ENCODE peak calls at places on chromosomes 1 and 21, in four cellular contexts. S, J, N and E are unnamed samples. For H3K27me3, the result is how much of the 10 kb centered on the place peaks cover.

GRCh38 chr21:46172863-46173528 is 11.3 kb downstream of the SPATC1L start:
- DNase-seq in S (no peak), N (no peak), J (no peak), E (no peak)

GRCh38 chr1:66505671-66506392 is 28.1 kb upstream of the SGIP1 start:
- DNase-seq in N (no peak), S (no peak), J (peak), E (no peak)

GRCh38 chr1:222457084-222457483 is 90.8 kb downstream of the HHIPL2 start:
- DNase-seq in J (no peak), S (no peak), N (no peak), E (no peak)

GRCh38 chr1:244599937-244600350 is 53.0 kb upstream of the DESI2 start:
- DNase-seq in S (peak), J (peak), N (no peak), E (peak)

GRCh38 chr1:16163882-16164820 is 8.3 kb upstream of the EPHA2 start:
- DNase-seq in S (no peak), N (no peak), J (peak), E (no peak)

GRCh38 chr1:54716299-54717047 is 812 bp downstream of the TTC4 start:
- DNase-seq in S (no peak), N (no peak), J (no peak), E (no peak)

GRCh38 chr1:109521465-109521951 is 12.0 kb upstream of the AMIGO1 start:
- DNase-seq in J (no peak), S (no peak), N (no peak), E (no peak)

GRCh38 chr1:27572679-27573426 is 31.1 kb downstream of the AHDC1 start:
- DNase-seq in N (peak), S (no peak), J (no peak), E (peak)

GRCh38 chr1:243251544-243251943 is 3.5 kb downstream of the CEP170 start:
- DNase-seq in N (no peak), J (no peak), S (no peak), E (no peak)

GRCh38 chr1:47627016-47627415 is 189.2 kb downstream of the FOXD2 start:
- DNase-seq in J (no peak), S (no peak), N (no peak), E (no peak)

GRCh38 chr1:53956308-53957168 is 10.4 kb downstream of the LRRC42 start:
- DNase-seq in J (no peak), N (no peak), S (no peak), E (no peak)

GRCh38 chr1:59699227-59699847 is 115.4 kb upstream of the HOOK1 start:
- DNase-seq in J (no peak), S (peak), N (no peak), E (no peak)

GRCh38 chr1:119655160-119655559 is 7.1 kb upstream of the ZNF697 start:
- DNase-seq in N (no peak), J (no peak), S (no peak), E (no peak)
- H3K27me3 ChIP-seq in N (under half), J (under half), S (under half), E (under half)

GRCh38 chr1:22600071-22600816 is 36.2 kb upstream of the C1QA start:
- DNase-seq in N (no peak), J (no peak), S (no peak), E (no peak)

GRCh38 chr1:22597996-22598395 is 34.7 kb downstream of the EPHA8 start:
- DNase-seq in J (no peak), S (no peak), N (no peak), E (no peak)

GRCh38 chr1:22597301-22597965 is 34.1 kb downstream of the EPHA8 start:
- DNase-seq in N (no peak), J (no peak), S (no peak), E (no peak)

GRCh38 chr1:22600817-22601605 is 35.4 kb upstream of the C1QA start:
- DNase-seq in N (no peak), J (no peak), S (no peak), E (no peak)

GRCh38 chr1:22598736-22599135 is 35.4 kb downstream of the EPHA8 start:
- DNase-seq in N (no peak), S (no peak), J (no peak), E (no peak)
- H3K27me3 ChIP-seq in N (under half), S (under half), J (under half), E (under half)

DNA sequence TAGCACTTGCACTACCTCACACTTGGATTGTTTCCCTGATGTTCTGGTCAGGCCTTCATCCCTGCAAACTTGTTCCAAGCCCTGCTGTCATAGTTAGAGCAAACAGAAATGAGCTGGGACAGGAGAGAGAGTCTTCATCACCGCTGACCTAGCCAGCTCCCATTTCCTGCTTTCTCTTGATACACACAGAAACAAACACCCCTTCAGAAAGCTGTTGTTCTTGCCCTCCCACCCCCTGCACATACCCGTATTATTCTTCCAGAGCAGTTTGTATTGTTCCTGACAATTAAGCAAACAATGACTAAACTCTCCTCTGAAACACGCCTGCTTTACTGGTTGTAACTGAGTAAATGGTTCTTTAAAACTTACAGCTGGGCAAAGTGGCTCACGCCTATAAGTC is 2.9 kb upstream of the SYT2 start:
- DNase-seq in N (no peak), J (no peak), S (no peak), E (no peak)
- H3K27me3 ChIP-seq in N (under half), J (half or more), S (under half), E (under half)

DNA sequence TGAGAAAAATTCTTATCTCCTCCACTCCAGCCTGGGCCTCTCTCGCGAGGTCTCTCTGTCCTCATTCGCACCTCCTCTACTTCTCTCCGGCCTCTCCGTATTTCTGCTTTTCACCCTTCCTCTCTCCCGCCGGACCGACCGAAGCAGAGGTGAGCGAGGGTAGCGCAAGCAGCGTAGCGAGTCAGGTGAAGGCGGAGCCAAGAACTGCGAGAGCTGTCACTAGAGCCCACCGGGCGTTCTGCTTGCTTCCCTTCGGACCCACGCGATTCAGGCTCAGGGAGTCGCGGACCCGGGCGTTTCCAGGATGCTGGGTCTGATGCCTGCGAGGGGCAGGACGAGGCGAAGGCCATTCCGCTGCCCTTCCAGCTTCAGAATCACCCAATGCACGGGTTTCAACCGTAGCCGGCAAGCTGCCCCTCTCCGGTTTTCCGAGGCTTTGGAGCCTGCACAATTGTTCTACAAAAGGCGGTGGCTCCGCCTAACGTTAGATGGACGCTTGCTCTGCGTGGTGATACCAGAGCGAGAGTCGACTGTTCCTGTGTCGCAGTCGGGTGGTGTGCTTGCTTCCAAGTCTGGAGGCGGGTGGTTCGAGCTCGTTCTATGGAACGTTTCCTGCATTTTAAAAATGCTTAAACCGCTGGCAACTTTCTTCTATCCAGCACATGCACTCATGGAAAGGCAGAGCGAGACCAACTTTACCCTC is 310.2 kb downstream of the FAM72C start:
- DNase-seq in J (no peak), N (no peak), S (no peak), E (no peak)
- H3K27me3 ChIP-seq in J (under half), N (half or more), S (under half), E (under half)

DNA sequence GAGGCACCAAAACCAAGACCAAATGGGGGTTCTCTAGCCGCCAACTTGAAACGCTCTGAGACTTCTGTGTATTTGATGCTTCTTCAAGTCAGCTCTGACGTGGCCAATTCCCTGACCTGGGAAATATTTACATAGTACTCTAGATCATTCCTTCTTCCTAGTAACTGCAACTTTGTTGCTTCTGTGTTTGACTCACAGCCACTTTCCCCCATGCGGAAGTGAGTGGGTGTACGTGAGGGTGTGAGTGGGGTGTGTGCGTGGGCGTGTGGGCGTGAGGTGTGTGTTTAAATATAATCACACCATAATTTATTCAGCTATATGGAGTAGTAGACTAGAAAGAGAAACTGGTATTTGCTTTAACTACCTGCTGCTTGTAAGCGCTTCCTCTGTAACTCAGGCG is 111.0 kb downstream of the TAS1R2 start:
- DNase-seq in N (no peak), J (no peak), S (no peak), E (no peak)
- H3K27me3 ChIP-seq in N (under half), J (under half), S (under half), E (under half)

GRCh38 chr1:154301582-154301981 is 19.3 kb upstream of the AQP10 start:
- DNase-seq in N (no peak), J (no peak), S (no peak), E (no peak)
- H3K27me3 ChIP-seq in N (under half), J (under half), S (under half), E (under half)

GRCh38 chr1:236465231-236465958 is 58.4 kb upstream of the LGALS8 start:
- DNase-seq in N (no peak), S (peak), J (no peak), E (no peak)
- H3K27me3 ChIP-seq in N (under half), S (under half), J (under half), E (under half)

DNA sequence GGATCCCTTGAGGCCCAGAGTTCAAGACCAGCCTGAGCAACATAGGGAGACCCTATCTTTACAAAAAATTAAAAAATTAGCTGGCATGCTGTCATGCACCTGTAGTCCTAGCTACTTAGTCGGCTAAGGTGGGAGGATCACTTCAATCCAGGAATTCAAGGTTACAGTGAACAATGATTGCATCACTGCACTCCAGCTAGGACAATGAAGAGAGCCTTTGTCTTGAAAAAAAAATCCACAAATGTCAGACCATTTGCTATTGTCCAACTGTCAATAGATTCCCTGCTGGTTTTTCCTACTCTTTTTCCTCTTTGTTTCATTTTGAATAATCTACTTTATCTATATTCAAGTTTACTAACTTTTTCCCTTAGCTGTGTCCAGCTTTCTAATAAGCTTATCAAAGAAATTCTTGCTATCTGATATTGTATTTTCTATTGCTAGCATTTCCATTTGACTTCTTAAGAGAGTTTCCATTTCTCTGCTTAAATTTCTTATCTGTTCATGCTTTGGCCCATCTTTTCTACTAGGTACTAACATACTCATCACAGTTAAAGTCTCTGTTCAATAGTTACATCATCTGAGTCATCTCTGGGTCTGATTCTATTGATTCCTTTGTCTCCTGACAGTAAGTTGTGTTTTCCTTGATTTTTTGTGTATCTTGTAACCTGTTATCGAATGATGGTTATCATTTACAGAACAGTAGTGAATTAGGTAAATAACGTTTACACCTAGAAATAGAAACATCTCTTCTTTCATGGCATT is 14.8 kb downstream of the MT1HL1 start:
- DNase-seq in J (no peak), N (no peak), S (no peak), E (no peak)
- H3K27me3 ChIP-seq in J (under half), N (under half), S (under half), E (under half)

DNA sequence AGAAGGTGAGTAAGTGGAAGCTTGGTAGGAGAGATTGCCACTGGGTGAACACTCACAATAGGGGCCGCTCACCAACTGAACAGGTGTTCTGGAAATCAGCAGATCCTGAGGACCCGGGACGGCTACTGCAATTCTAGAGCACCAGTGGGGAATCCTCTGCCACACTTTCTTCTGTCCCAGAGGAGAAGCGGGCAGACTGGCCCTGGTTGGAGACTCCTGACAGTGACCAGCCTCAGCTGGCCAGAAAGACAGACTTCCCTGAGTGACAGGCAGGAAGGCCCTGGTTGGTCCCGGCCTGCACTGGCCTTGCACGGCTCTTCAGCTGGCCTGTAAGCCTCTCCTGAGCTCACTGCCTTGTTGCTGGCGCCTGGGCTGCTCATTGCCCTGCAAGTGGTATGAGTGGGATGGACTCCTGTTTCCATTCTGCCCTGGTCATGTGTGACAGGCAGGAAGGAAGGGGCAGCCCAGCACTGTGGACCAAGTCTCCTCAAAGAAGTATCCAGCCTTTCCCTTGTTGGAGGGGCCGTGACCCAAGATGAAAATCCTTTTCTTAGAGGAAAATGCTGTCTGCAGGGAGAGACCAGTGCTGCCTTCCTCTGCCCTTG is 34.5 kb downstream of the MAN1C1 start:
- DNase-seq in N (no peak), S (no peak), J (no peak), E (no peak)
- H3K27me3 ChIP-seq in N (under half), S (under half), J (under half), E (under half)

GRCh38 chr1:30028939-30029338 is 694.4 kb downstream of the MATN1 start:
- DNase-seq in J (no peak), N (no peak), S (no peak), E (no peak)
- H3K27me3 ChIP-seq in J (under half), N (under half), S (under half), E (under half)